ENCODE peak calls at places on chromosomes 2 and 18, in ten cellular contexts. One of them, this sample, is unnamed.

GRCh38 chr2:18271370-18272147 is 288.9 kb downstream of the RDH14 start:
- DNase-seq in C1 segment of cervical spinal cord: no peak
- DNase-seq in HCT116: no peak
- DNase-seq in hippocampal formation: no peak
- DNase-seq in activated naive CD4-positive, alpha-beta T cell: no peak
- DNase-seq in K562: no peak
- DNase-seq in EL: no peak
- DNase-seq in myocyte: no peak
- DNase-seq in HFF-Myc: no peak
- DNase-seq in pons: no peak
- DNase-seq in this sample: peak

GRCh38 chr18:41326311-41326710 is 628.7 kb upstream of the PIK3C3 start:
- DNase-seq in C1 segment of cervical spinal cord: no peak
- DNase-seq in HCT116: no peak
- DNase-seq in hippocampal formation: no peak
- DNase-seq in activated naive CD4-positive, alpha-beta T cell: no peak
- DNase-seq in K562: no peak
- DNase-seq in EL: no peak
- DNase-seq in myocyte: no peak
- DNase-seq in HFF-Myc: no peak
- DNase-seq in pons: no peak
- DNase-seq in this sample: no peak

GRCh38 chr18:293557-293956 is 25.7 kb upstream of the THOC1 start:
- DNase-seq in C1 segment of cervical spinal cord: no peak
- DNase-seq in HCT116: no peak
- DNase-seq in hippocampal formation: peak
- DNase-seq in activated naive CD4-positive, alpha-beta T cell: no peak
- DNase-seq in K562: no peak
- DNase-seq in EL: no peak
- DNase-seq in myocyte: peak
- DNase-seq in HFF-Myc: no peak
- DNase-seq in pons: peak
- DNase-seq in this sample: no peak

GRCh38 chr18:6650756-6651155 is 78.8 kb upstream of the ARHGAP28 start:
- DNase-seq in C1 segment of cervical spinal cord: no peak
- DNase-seq in HCT116: no peak
- DNase-seq in hippocampal formation: no peak
- DNase-seq in activated naive CD4-positive, alpha-beta T cell: no peak
- DNase-seq in K562: no peak
- DNase-seq in EL: no peak
- DNase-seq in myocyte: peak
- DNase-seq in HFF-Myc: no peak
- DNase-seq in pons: no peak
- DNase-seq in this sample: no peak

GRCh38 chr2:44257781-44258180 is 17.5 kb upstream of the SLC3A1 start:
- DNase-seq in C1 segment of cervical spinal cord: no peak
- DNase-seq in HCT116: no peak
- DNase-seq in hippocampal formation: no peak
- DNase-seq in activated naive CD4-positive, alpha-beta T cell: no peak
- DNase-seq in K562: no peak
- DNase-seq in EL: no peak
- DNase-seq in myocyte: no peak
- DNase-seq in HFF-Myc: no peak
- DNase-seq in pons: no peak
- DNase-seq in this sample: no peak

GRCh38 chr2:100886054-100886453 is 66.1 kb downstream of the NPAS2 start:
- DNase-seq in C1 segment of cervical spinal cord: no peak
- DNase-seq in HCT116: no peak
- DNase-seq in hippocampal formation: no peak
- DNase-seq in activated naive CD4-positive, alpha-beta T cell: no peak
- DNase-seq in K562: no peak
- DNase-seq in EL: no peak
- DNase-seq in myocyte: no peak
- DNase-seq in HFF-Myc: no peak
- DNase-seq in pons: no peak
- DNase-seq in this sample: no peak

GRCh38 chr2:119286661-119287060 is 63.0 kb downstream of the STEAP3 start:
- DNase-seq in C1 segment of cervical spinal cord: no peak
- DNase-seq in HCT116: no peak
- DNase-seq in hippocampal formation: no peak
- DNase-seq in activated naive CD4-positive, alpha-beta T cell: no peak
- DNase-seq in K562: no peak
- DNase-seq in EL: no peak
- DNase-seq in myocyte: no peak
- DNase-seq in HFF-Myc: no peak
- DNase-seq in pons: no peak
- DNase-seq in this sample: no peak

GRCh38 chr2:196479350-196479749 is 160.2 kb upstream of the CCDC150 start:
- DNase-seq in C1 segment of cervical spinal cord: no peak
- DNase-seq in HCT116: no peak
- DNase-seq in hippocampal formation: no peak
- DNase-seq in activated naive CD4-positive, alpha-beta T cell: no peak
- DNase-seq in K562: no peak
- DNase-seq in EL: peak
- DNase-seq in myocyte: peak
- DNase-seq in HFF-Myc: no peak
- DNase-seq in pons: no peak
- DNase-seq in this sample: peak

GRCh38 chr2:220043155-220043992 is 415.9 kb downstream of the SLC4A3 start:
- DNase-seq in C1 segment of cervical spinal cord: no peak
- DNase-seq in HCT116: no peak
- DNase-seq in hippocampal formation: no peak
- DNase-seq in activated naive CD4-positive, alpha-beta T cell: no peak
- DNase-seq in K562: no peak
- DNase-seq in EL: peak
- DNase-seq in myocyte: peak
- DNase-seq in HFF-Myc: no peak
- DNase-seq in pons: no peak
- DNase-seq in this sample: no peak

GRCh38 chr2:101986804-101987740 is 4.7 kb upstream of the IL1R2 start:
- DNase-seq in C1 segment of cervical spinal cord: no peak
- DNase-seq in HCT116: no peak
- DNase-seq in hippocampal formation: no peak
- DNase-seq in activated naive CD4-positive, alpha-beta T cell: no peak
- DNase-seq in K562: no peak
- DNase-seq in EL: no peak
- DNase-seq in myocyte: no peak
- DNase-seq in HFF-Myc: no peak
- DNase-seq in pons: no peak
- DNase-seq in this sample: no peak

GRCh38 chr2:8364668-8365067 is 317.2 kb upstream of the ID2 start:
- DNase-seq in C1 segment of cervical spinal cord: no peak
- DNase-seq in HCT116: no peak
- DNase-seq in hippocampal formation: no peak
- DNase-seq in activated naive CD4-positive, alpha-beta T cell: no peak
- DNase-seq in K562: no peak
- DNase-seq in EL: no peak
- DNase-seq in myocyte: no peak
- DNase-seq in HFF-Myc: no peak
- DNase-seq in pons: no peak
- DNase-seq in this sample: no peak

GRCh38 chr2:111029135-111029927 is 91.4 kb upstream of the BCL2L11 start:
- DNase-seq in C1 segment of cervical spinal cord: no peak
- DNase-seq in HCT116: no peak
- DNase-seq in hippocampal formation: no peak
- DNase-seq in activated naive CD4-positive, alpha-beta T cell: no peak
- DNase-seq in K562: no peak
- DNase-seq in EL: no peak
- DNase-seq in myocyte: no peak
- DNase-seq in HFF-Myc: no peak
- DNase-seq in pons: no peak
- DNase-seq in this sample: no peak

GRCh38 chr2:215900203-215900611 is 113.1 kb downstream of the MREG start:
- DNase-seq in C1 segment of cervical spinal cord: no peak
- DNase-seq in HCT116: no peak
- DNase-seq in hippocampal formation: no peak
- DNase-seq in activated naive CD4-positive, alpha-beta T cell: no peak
- DNase-seq in K562: no peak
- DNase-seq in EL: no peak
- DNase-seq in myocyte: peak
- DNase-seq in HFF-Myc: no peak
- DNase-seq in pons: no peak
- DNase-seq in this sample: peak

GRCh38 chr18:8741524-8741923 is 36.2 kb downstream of the MTCL1 start:
- DNase-seq in C1 segment of cervical spinal cord: no peak
- DNase-seq in HCT116: no peak
- DNase-seq in hippocampal formation: no peak
- DNase-seq in activated naive CD4-positive, alpha-beta T cell: no peak
- DNase-seq in K562: no peak
- DNase-seq in EL: no peak
- DNase-seq in myocyte: no peak
- DNase-seq in HFF-Myc: no peak
- DNase-seq in pons: no peak
- DNase-seq in this sample: no peak

GRCh38 chr18:68454511-68455228 is 260.2 kb downstream of the TMX3 start:
- DNase-seq in C1 segment of cervical spinal cord: no peak
- DNase-seq in HCT116: no peak
- DNase-seq in hippocampal formation: no peak
- DNase-seq in activated naive CD4-positive, alpha-beta T cell: no peak
- DNase-seq in K562: no peak
- DNase-seq in EL: peak
- DNase-seq in myocyte: peak
- DNase-seq in HFF-Myc: no peak
- DNase-seq in pons: no peak
- DNase-seq in this sample: peak

GRCh38 chr2:38653715-38654494 is 12.0 kb upstream of the GALM start:
- DNase-seq in C1 segment of cervical spinal cord: no peak
- DNase-seq in HCT116: no peak
- DNase-seq in hippocampal formation: no peak
- DNase-seq in activated naive CD4-positive, alpha-beta T cell: peak
- DNase-seq in K562: no peak
- DNase-seq in EL: no peak
- DNase-seq in myocyte: peak
- DNase-seq in HFF-Myc: no peak
- DNase-seq in pons: no peak
- DNase-seq in this sample: no peak

GRCh38 chr2:590214-591175 is 86.7 kb downstream of the TMEM18 start:
- DNase-seq in C1 segment of cervical spinal cord: no peak
- DNase-seq in HCT116: no peak
- DNase-seq in hippocampal formation: no peak
- DNase-seq in activated naive CD4-positive, alpha-beta T cell: no peak
- DNase-seq in K562: no peak
- DNase-seq in EL: no peak
- DNase-seq in myocyte: no peak
- DNase-seq in HFF-Myc: no peak
- DNase-seq in pons: no peak
- DNase-seq in this sample: no peak

GRCh38 chr2:228613133-228613532 is 431.6 kb upstream of the SPHKAP start:
- DNase-seq in C1 segment of cervical spinal cord: no peak
- DNase-seq in HCT116: peak
- DNase-seq in hippocampal formation: no peak
- DNase-seq in activated naive CD4-positive, alpha-beta T cell: no peak
- DNase-seq in K562: no peak
- DNase-seq in EL: peak
- DNase-seq in myocyte: no peak
- DNase-seq in HFF-Myc: peak
- DNase-seq in pons: no peak
- DNase-seq in this sample: peak

GRCh38 chr2:48092846-48093498 is 186.7 kb upstream of the FBXO11 start:
- DNase-seq in C1 segment of cervical spinal cord: no peak
- DNase-seq in HCT116: no peak
- DNase-seq in hippocampal formation: no peak
- DNase-seq in activated naive CD4-positive, alpha-beta T cell: no peak
- DNase-seq in K562: no peak
- DNase-seq in EL: peak
- DNase-seq in myocyte: no peak
- DNase-seq in HFF-Myc: no peak
- DNase-seq in pons: no peak
- DNase-seq in this sample: peak

GRCh38 chr2:96291751-96292150 is 13.6 kb downstream of the SNRNP200 start:
- DNase-seq in C1 segment of cervical spinal cord: no peak
- DNase-seq in HCT116: no peak
- DNase-seq in hippocampal formation: no peak
- DNase-seq in activated naive CD4-positive, alpha-beta T cell: no peak
- DNase-seq in K562: no peak
- DNase-seq in EL: no peak
- DNase-seq in myocyte: no peak
- DNase-seq in HFF-Myc: no peak
- DNase-seq in pons: no peak
- DNase-seq in this sample: no peak

GRCh38 chr2:20616341-20616871 is 34.5 kb downstream of the HS1BP3 start:
- DNase-seq in C1 segment of cervical spinal cord: no peak
- DNase-seq in HCT116: no peak
- DNase-seq in hippocampal formation: no peak
- DNase-seq in activated naive CD4-positive, alpha-beta T cell: no peak
- DNase-seq in K562: no peak
- DNase-seq in EL: no peak
- DNase-seq in myocyte: no peak
- DNase-seq in HFF-Myc: no peak
- DNase-seq in pons: no peak
- DNase-seq in this sample: peak

GRCh38 chr2:46943881-46944798 is 28.5 kb upstream of the MCFD2 start:
- DNase-seq in C1 segment of cervical spinal cord: no peak
- DNase-seq in HCT116: no peak
- DNase-seq in hippocampal formation: no peak
- DNase-seq in activated naive CD4-positive, alpha-beta T cell: peak
- DNase-seq in K562: no peak
- DNase-seq in EL: no peak
- DNase-seq in myocyte: no peak
- DNase-seq in HFF-Myc: no peak
- DNase-seq in pons: no peak
- DNase-seq in this sample: no peak

GRCh38 chr2:106995560-106995959 is 109.6 kb upstream of the ST6GAL2 start:
- DNase-seq in C1 segment of cervical spinal cord: no peak
- DNase-seq in HCT116: no peak
- DNase-seq in hippocampal formation: no peak
- DNase-seq in activated naive CD4-positive, alpha-beta T cell: no peak
- DNase-seq in K562: no peak
- DNase-seq in EL: no peak
- DNase-seq in myocyte: no peak
- DNase-seq in HFF-Myc: no peak
- DNase-seq in pons: no peak
- DNase-seq in this sample: peak

GRCh38 chr2:120796094-120796493 is 60.4 kb downstream of the GLI2 start:
- DNase-seq in C1 segment of cervical spinal cord: no peak
- DNase-seq in HCT116: no peak
- DNase-seq in hippocampal formation: no peak
- DNase-seq in activated naive CD4-positive, alpha-beta T cell: no peak
- DNase-seq in K562: no peak
- DNase-seq in EL: no peak
- DNase-seq in myocyte: no peak
- DNase-seq in HFF-Myc: no peak
- DNase-seq in pons: no peak
- DNase-seq in this sample: peak